ENCODE peak calls at places on chromosomes 13 and 19, in six cellular contexts. U is tibial nerve, C is transverse colon, G is A549, I is stomach, T is ovary. R is an unnamed sample. For H3K4me1, the result is how much of the 10 kb centered on the place peaks cover.

GRCh38 chr13:26390203-26390602 is 136.3 kb downstream of the CDK8 start:
- DNase-seq in U (no peak), C (no peak), G (no peak), I (no peak), T (no peak), R (no peak)

GRCh38 chr13:37102896-37103295 is 2.6 kb downstream of the CSNK1A1L start:
- DNase-seq in U (no peak), C (no peak), G (no peak), I (no peak), T (no peak), R (no peak)

GRCh38 chr13:48410199-48410598 is 2.7 kb downstream of the LPAR6 start:
- DNase-seq in U (no peak), C (no peak), G (no peak), I (no peak), T (no peak), R (no peak)

GRCh38 chr19:13784731-13785452 is 10.4 kb upstream of the ZSWIM4 start:
- DNase-seq in U (peak), C (peak), G (peak), I (peak), T (peak), R (peak)

GRCh38 chr13:79434578-79434977 is 28.5 kb upstream of the RBM26 start:
- DNase-seq in U (no peak), C (no peak), G (no peak), I (no peak), T (no peak), R (no peak)

GRCh38 chr13:79432086-79432485 is 26.0 kb upstream of the RBM26 start:
- DNase-seq in U (no peak), C (no peak), G (no peak), I (no peak), T (no peak), R (no peak)

GRCh38 chr13:40878823-40879222 is 89.4 kb downstream of the SLC25A15 start:
- DNase-seq in U (no peak), C (no peak), G (no peak), I (no peak), T (no peak), R (no peak)

GRCh38 chr13:109707044-109707794 is 79.2 kb downstream of the IRS2 start:
- DNase-seq in U (no peak), C (no peak), G (no peak), I (no peak), T (no peak), R (no peak)

GRCh38 chr13:46160065-46160464 is 21.9 kb downstream of the LCP1 start:
- DNase-seq in U (no peak), C (no peak), G (no peak), I (no peak), T (no peak), R (no peak)

GRCh38 chr19:13506550-13506878 is 235 bp upstream of the CACNA1A start:
- DNase-seq in U (no peak), C (no peak), G (no peak), I (no peak), T (no peak), R (no peak)

GRCh38 chr13:26022538-26023292 is 29.1 kb downstream of the SHISA2 start:
- DNase-seq in U (no peak), C (no peak), G (peak), I (peak), T (no peak), R (no peak)

GRCh38 chr13:44305845-44306244 is 67.8 kb upstream of the SERP2 start:
- DNase-seq in U (no peak), C (no peak), G (no peak), I (peak), T (no peak), R (no peak)

GRCh38 chr19:57803265-57803593 is 11.5 kb downstream of the ZNF552 start:
- DNase-seq in U (no peak), C (no peak), G (no peak), I (no peak), T (no peak), R (no peak)

GRCh38 chr19:46426035-46426505 is 2.7 kb downstream of the PNMA8C start:
- DNase-seq in U (no peak), C (no peak), G (peak), I (no peak), T (no peak), R (no peak)

GRCh38 chr19:17739121-17739875 is 12.0 kb upstream of the FCHO1 start:
- DNase-seq in U (no peak), C (peak), G (no peak), I (no peak), T (peak), R (no peak)

GRCh38 chr19:51018745-51019543 is 565 bp downstream of the KLK10 start:
- DNase-seq in U (no peak), C (no peak), G (no peak), I (peak), T (peak), R (no peak)

GRCh38 chr13:85864963-85865530 is 65.8 kb upstream of the SLITRK6 start:
- DNase-seq in U (no peak), C (no peak), G (peak), I (no peak), T (no peak), R (no peak)

GRCh38 chr19:46015961-46016425 is 6.9 kb downstream of the PGLYRP1 start:
- DNase-seq in U (no peak), C (no peak), G (peak), I (no peak), T (no peak), R (no peak)

GRCh38 chr13:83730674-83731073 is 151.6 kb downstream of the SLITRK1 start:
- DNase-seq in U (no peak), C (no peak), G (no peak), I (no peak), T (no peak), R (no peak)

GRCh38 chr19:45972081-45972943 is 1.4 kb downstream of the NOVA2 start:
- DNase-seq in U (no peak), C (no peak), G (no peak), I (no peak), T (no peak), R (no peak)

GRCh38 chr19:3163230-3163886 is 15.2 kb upstream of the S1PR4 start:
- DNase-seq in U (no peak), C (peak), G (peak), I (peak), T (peak), R (peak)

GRCh38 chr13:42011601-42012401 is 36.6 kb upstream of the DGKH start:
- DNase-seq in U (no peak), C (no peak), G (no peak), I (peak), T (peak), R (no peak)

GRCh38 chr13:77184455-77184854 is 142.4 kb downstream of the MYCBP2 start:
- DNase-seq in U (no peak), C (no peak), G (no peak), I (no peak), T (no peak), R (no peak)

GRCh38 chr19:10292206-10292788 is 2.5 kb downstream of the ICAM5 start:
- DNase-seq in U (peak), C (peak), G (peak), I (peak), T (peak), R (peak)

GRCh38 chr13:32320528-32320927 is 5.2 kb downstream of the BRCA2 start:
- DNase-seq in U (no peak), C (no peak), G (no peak), I (no peak), T (no peak), R (no peak)

DNA sequence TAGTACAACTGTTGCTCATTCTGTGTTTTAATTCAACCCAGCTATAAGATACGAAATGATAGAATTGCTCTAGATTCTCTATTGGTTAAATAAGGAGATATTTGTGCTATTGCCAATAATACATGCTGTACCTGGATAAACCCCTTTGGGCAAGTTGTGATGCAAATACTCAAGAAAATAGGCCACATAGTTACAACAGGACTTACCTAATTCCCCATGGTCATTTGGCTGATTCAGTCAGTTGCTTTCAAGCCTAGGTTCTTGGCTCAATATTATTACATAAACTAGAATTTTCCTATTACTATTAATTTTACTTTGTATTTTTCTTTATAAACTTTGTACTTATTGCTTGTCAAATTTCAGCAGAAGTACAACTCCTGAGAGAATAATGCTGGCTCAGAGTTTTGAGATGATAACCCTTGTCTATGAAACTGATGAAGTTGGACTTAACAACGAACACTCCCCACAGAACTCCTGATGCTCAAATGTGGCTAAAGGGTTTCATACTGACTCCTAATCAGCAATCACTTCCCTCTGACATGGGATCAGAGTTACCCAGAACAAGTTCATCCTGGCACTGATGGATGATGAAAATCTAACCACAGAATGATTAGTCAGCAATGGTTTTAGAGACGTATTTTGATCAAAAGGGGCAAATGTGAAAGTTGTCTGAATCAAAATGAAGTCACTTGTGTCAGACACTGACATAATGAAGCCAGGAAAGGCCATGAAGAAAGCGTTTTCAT is 221.1 kb downstream of the ITGBL1 start:
- DNase-seq in U (no peak), C (no peak), G (no peak), I (no peak), T (no peak), R (no peak)
- H3K4me1 ChIP-seq in U (under half), C (under half), G (under half), I (under half), T (under half), R (under half)

GRCh38 chr13:33937373-33938087 is 119.6 kb downstream of the RFC3 start:
- DNase-seq in U (no peak), C (no peak), G (no peak), I (no peak), T (no peak), R (no peak)
- TF ChIP-seq EP300 in U (no peak), C (no peak), G (no peak), I (no peak), T (no peak), R (no peak)

GRCh38 chr19:21460686-21461085 is 44.7 kb upstream of the ZNF429 start:
- DNase-seq in U (no peak), C (no peak), G (no peak), I (no peak), T (no peak), R (no peak)
- H3K4me1 ChIP-seq in U (under half), C (under half), G (under half), I (under half), T (under half), R (under half)

GRCh38 chr19:5321851-5322681 is 18.5 kb downstream of the PTPRS start:
- DNase-seq in U (no peak), C (peak), G (no peak), I (no peak), T (no peak), R (no peak)
- TF ChIP-seq EP300 in U (no peak), C (no peak), G (no peak), I (no peak), T (no peak), R (no peak)

DNA sequence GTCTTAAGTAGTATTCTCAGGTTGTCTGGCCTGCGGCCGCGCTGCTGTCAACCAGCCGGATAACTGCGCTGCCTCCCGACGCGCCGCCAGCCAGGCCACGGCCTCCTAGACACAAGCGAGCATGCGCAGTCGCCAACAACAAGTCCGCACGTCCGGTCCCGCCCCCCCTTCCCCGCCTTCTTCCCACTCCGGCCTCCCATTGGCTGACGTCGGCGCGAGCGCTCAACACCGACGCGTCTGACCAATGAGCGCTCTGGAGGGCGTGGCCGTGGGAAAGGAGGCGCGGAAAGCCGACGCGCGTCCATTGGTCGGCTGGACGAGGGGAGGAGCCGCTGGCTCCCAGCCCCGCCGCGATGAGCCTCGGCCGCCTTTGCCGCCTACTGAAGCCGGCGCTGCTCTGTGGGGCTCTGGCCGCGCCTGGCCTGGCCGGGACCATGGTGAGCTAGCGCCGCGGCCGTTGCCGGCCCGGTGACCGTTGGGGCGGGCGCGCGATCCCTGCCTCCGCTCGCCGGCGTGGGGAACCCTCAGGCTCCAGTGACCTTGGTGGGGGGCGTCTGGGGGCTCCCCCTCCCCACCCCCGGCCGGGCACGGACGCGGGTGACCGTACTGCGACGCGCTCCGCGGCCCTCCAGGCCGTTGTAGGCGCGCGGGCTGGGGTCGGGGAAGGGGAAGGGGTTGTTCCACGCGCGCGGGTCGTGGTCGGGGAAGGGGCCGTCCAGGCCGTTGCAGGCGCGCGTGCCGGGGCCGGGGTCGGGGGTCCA is at the start of gene GPX4:
- DNase-seq in U (peak), C (peak), G (peak), I (peak), T (peak), R (peak)
- H3K4me1 ChIP-seq in U (half or more), C (under half), G (half or more), I (half or more), T (under half), R (half or more)

GRCh38 chr13:74978596-74978995 is 503.4 kb downstream of the TBC1D4 start:
- DNase-seq in U (no peak), C (no peak), G (no peak), I (no peak), T (no peak), R (no peak)

GRCh38 chr13:74975122-74975521 is 506.8 kb downstream of the TBC1D4 start:
- DNase-seq in U (no peak), C (no peak), G (no peak), I (no peak), T (no peak), R (no peak)

GRCh38 chr13:74977498-74977897 is 504.5 kb downstream of the TBC1D4 start:
- DNase-seq in U (no peak), C (no peak), G (no peak), I (no peak), T (no peak), R (no peak)

GRCh38 chr13:74969419-74969818 is 512.5 kb downstream of the TBC1D4 start:
- DNase-seq in U (no peak), C (no peak), G (no peak), I (no peak), T (no peak), R (no peak)

GRCh38 chr13:74974234-74974879 is 507.6 kb downstream of the TBC1D4 start:
- DNase-seq in U (no peak), C (no peak), G (no peak), I (no peak), T (no peak), R (no peak)
- TF ChIP-seq EP300 in U (no peak), C (no peak), G (no peak), I (no peak), T (no peak), R (no peak)

DNA sequence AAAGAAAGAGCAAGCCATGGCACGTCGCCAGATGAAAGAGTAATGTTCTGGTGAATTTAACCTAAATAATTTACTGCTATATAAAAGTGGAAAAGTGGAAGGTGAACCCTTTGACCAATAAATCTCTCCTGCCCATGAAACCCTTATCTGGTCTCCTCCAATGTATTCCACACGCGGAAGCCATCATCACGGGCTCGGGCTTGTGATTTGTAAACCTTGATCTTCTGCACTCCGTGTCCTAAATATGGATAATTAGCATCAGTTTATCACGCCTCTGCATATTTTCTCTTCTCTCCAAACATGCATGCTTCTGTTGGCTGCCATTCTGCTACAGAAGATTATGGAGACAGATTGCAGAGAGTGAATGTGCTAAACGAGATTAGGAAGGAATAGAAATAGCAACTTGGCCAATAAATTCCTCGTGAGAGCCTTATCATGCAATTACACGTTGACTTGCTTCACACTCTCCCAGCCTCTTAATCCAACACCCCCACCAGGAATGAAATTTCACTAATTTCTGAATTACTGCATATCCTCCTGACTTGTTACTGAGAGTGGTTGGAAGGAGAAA is 34.5 kb downstream of the SOX1 start:
- DNase-seq in U (no peak), C (no peak), G (no peak), I (no peak), T (no peak), R (peak)
- H3K4me1 ChIP-seq in U (under half), C (under half), G (under half), I (under half), T (under half), R (under half)

DNA sequence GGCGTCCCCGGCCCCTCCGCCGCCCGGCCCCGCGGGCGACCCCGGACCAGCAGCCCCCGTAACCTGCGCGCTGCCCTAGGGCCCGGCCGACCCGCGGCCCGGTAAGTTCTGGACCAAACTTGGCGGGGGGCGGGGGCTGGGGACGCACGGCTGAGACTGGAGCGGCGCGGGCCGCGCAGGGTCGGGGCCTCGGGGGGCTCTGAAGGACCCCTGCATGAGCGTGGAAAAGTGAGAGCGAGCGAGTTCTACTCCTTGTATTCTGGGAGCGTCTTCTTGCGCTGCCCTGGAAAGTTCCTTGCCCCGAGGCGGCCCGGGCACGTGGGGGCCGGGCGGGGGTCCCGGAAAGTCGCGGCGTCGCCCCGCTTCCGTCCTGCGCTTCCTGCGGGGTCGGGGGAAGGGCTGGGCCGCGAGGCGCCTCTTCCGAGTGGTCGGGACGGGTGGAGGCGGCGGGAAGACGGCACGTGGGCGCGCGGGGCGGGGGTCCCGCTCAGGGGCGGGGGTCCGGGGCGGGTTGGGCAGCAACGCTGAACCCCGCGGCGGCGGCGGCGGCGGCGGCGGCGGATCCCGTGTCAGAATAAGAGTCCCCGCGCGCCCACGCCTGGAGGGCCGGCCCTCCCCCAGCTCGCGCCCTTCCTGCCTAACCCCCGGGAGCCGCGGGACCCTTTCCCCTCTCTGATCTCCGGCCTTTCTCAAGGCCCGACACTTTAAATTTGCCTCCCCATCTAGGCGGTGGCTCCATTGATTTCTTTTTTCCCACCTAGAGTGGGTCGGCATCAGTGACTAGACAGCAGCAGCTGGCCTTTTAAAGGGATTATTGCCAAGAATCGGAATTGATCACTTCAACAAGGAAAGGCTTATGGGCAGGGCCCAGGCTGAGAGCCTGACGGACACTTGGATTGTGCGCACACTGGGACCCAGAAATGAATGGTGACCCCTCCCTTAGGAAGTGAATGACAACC is 723 bp downstream of the GATAD2A start:
- DNase-seq in U (no peak), C (peak), G (peak), I (peak), T (peak), R (peak)
- TF ChIP-seq EP300 in U (no peak), C (no peak), G (no peak), I (no peak), T (no peak), R (no peak)

DNA sequence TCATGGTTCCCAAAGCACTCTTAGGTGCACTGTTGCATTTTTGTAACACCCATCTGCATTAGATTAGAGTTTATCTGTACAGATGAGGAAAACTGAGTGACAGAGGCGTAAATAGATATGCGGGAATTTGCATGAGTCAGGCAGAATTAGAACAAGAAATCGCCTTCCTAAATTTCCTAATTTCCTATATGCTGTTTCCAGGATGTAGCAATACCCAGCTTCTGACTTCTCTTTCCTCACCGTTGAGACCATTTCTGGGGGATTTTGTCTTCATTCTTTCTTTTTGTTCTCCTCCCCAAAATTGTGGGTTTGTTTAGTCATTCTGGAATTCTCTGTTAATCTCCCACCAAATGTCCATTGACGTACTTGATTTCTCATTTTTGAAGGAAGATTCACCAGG is 10.6 kb upstream of the ZNF792 start:
- DNase-seq in U (no peak), C (no peak), G (no peak), I (no peak), T (no peak), R (no peak)
- H3K4me1 ChIP-seq in U (under half), C (under half), G (under half), I (under half), T (under half), R (under half)

DNA sequence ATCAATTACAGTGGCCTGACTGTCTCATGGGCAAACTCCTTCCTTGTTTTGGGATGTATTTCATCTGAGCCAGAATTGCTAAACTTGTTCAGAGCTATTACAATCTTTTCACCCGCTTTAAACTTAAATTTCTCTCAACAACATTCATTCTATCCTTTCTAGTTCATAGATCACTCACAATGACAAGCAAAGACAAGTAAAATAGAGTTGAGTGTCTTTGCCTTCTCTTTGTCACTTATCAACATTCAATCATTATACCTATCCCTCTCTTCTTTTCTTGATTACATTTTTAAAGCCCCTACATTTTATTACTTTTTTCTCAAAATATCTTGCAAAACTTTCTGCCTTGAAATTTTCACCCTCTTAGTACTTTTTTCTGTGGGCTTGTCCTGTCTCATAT is 1113.1 kb downstream of the PCDH17 start:
- DNase-seq in U (no peak), C (no peak), G (no peak), I (no peak), T (no peak), R (no peak)
- TF ChIP-seq EP300 in U (no peak), C (no peak), G (no peak), I (no peak), T (no peak), R (no peak)

R was measured in sigmoid colon.